ENCODE peak calls at places on chromosomes 5 and 9, in seven cellular contexts. One of them, this sample, is unnamed.

GRCh38 chr5:181100121-181101015 is 30.6 kb downstream of the OR2V1 start:
- DNase-seq in GM23248: peak
- DNase-seq in left ventricle myocardium inferior: no peak
- DNase-seq in ovary: no peak
- DNase-seq in stomach: no peak
- DNase-seq in fibroblast of pulmonary artery: no peak
- DNase-seq in effector memory CD4-positive, alpha-beta T cell: no peak
- DNase-seq in this sample: no peak

GRCh38 chr9:115262952-115263351 is 145.0 kb upstream of the TNC start:
- DNase-seq in ovary: no peak
- DNase-seq in GM23248: peak
- DNase-seq in fibroblast of pulmonary artery: no peak
- DNase-seq in effector memory CD4-positive, alpha-beta T cell: no peak
- DNase-seq in stomach: no peak
- DNase-seq in left ventricle myocardium inferior: no peak
- DNase-seq in this sample: no peak

GRCh38 chr5:171494452-171495121 is 75.1 kb downstream of the FGF18 start:
- DNase-seq in left ventricle myocardium inferior: peak
- DNase-seq in effector memory CD4-positive, alpha-beta T cell: no peak
- DNase-seq in stomach: no peak
- DNase-seq in ovary: peak
- DNase-seq in GM23248: peak
- DNase-seq in fibroblast of pulmonary artery: peak
- DNase-seq in this sample: peak

GRCh38 chr9:95876595-95876994 is 1.1 kb downstream of the ERCC6L2 start:
- DNase-seq in ovary: no peak
- DNase-seq in GM23248: peak
- DNase-seq in left ventricle myocardium inferior: no peak
- DNase-seq in fibroblast of pulmonary artery: no peak
- DNase-seq in stomach: no peak
- DNase-seq in effector memory CD4-positive, alpha-beta T cell: no peak
- DNase-seq in this sample: no peak

GRCh38 chr5:149001154-149001553 is 61.7 kb downstream of the SH3TC2 start:
- DNase-seq in effector memory CD4-positive, alpha-beta T cell: no peak
- DNase-seq in left ventricle myocardium inferior: no peak
- DNase-seq in GM23248: no peak
- DNase-seq in stomach: no peak
- DNase-seq in ovary: no peak
- DNase-seq in fibroblast of pulmonary artery: peak
- DNase-seq in this sample: no peak

GRCh38 chr9:123033864-123034598 is 564 bp downstream of the GPR21 start:
- DNase-seq in GM23248: no peak
- DNase-seq in stomach: no peak
- DNase-seq in fibroblast of pulmonary artery: no peak
- DNase-seq in effector memory CD4-positive, alpha-beta T cell: no peak
- DNase-seq in ovary: no peak
- DNase-seq in left ventricle myocardium inferior: no peak
- DNase-seq in this sample: no peak

GRCh38 chr5:66658516-66658915 is 62.3 kb downstream of the MAST4 start:
- DNase-seq in ovary: no peak
- DNase-seq in stomach: no peak
- DNase-seq in GM23248: no peak
- DNase-seq in fibroblast of pulmonary artery: no peak
- DNase-seq in effector memory CD4-positive, alpha-beta T cell: no peak
- DNase-seq in left ventricle myocardium inferior: no peak
- DNase-seq in this sample: no peak

GRCh38 chr9:112074250-112075008 is 100.7 kb downstream of the SUSD1 start:
- DNase-seq in GM23248: peak
- DNase-seq in effector memory CD4-positive, alpha-beta T cell: peak
- DNase-seq in left ventricle myocardium inferior: peak
- DNase-seq in stomach: peak
- DNase-seq in fibroblast of pulmonary artery: peak
- DNase-seq in ovary: peak
- DNase-seq in this sample: peak

GRCh38 chr5:179304466-179304865 is 40.8 kb downstream of the ADAMTS2 start:
- DNase-seq in ovary: no peak
- DNase-seq in stomach: no peak
- DNase-seq in fibroblast of pulmonary artery: peak
- DNase-seq in effector memory CD4-positive, alpha-beta T cell: no peak
- DNase-seq in left ventricle myocardium inferior: no peak
- DNase-seq in GM23248: peak
- DNase-seq in this sample: no peak

GRCh38 chr5:180563994-180564393 is 27.3 kb downstream of the SCGB3A1 start:
- DNase-seq in effector memory CD4-positive, alpha-beta T cell: no peak
- DNase-seq in left ventricle myocardium inferior: no peak
- DNase-seq in fibroblast of pulmonary artery: no peak
- DNase-seq in ovary: no peak
- DNase-seq in GM23248: no peak
- DNase-seq in stomach: no peak
- DNase-seq in this sample: no peak

GRCh38 chr9:72952914-72953313 is at the start of gene ALDH1A1:
- DNase-seq in stomach: peak
- DNase-seq in left ventricle myocardium inferior: no peak
- DNase-seq in ovary: no peak
- DNase-seq in effector memory CD4-positive, alpha-beta T cell: no peak
- DNase-seq in fibroblast of pulmonary artery: no peak
- DNase-seq in GM23248: no peak
- DNase-seq in this sample: no peak

GRCh38 chr9:103245369-103245768 is 250.2 kb downstream of the CYLC2 start:
- DNase-seq in ovary: no peak
- DNase-seq in left ventricle myocardium inferior: no peak
- DNase-seq in effector memory CD4-positive, alpha-beta T cell: no peak
- DNase-seq in stomach: no peak
- DNase-seq in GM23248: no peak
- DNase-seq in fibroblast of pulmonary artery: no peak
- DNase-seq in this sample: no peak

GRCh38 chr9:29740518-29740917 is 2167.2 kb upstream of the C9orf72 start:
- DNase-seq in GM23248: no peak
- DNase-seq in left ventricle myocardium inferior: no peak
- DNase-seq in stomach: no peak
- DNase-seq in effector memory CD4-positive, alpha-beta T cell: no peak
- DNase-seq in ovary: no peak
- DNase-seq in fibroblast of pulmonary artery: peak
- DNase-seq in this sample: no peak

GRCh38 chr5:133612021-133612860 is at the start of gene FSTL4:
- DNase-seq in ovary: no peak
- DNase-seq in GM23248: no peak
- DNase-seq in fibroblast of pulmonary artery: no peak
- DNase-seq in stomach: peak
- DNase-seq in left ventricle myocardium inferior: no peak
- DNase-seq in effector memory CD4-positive, alpha-beta T cell: peak
- DNase-seq in this sample: no peak

GRCh38 chr5:153884266-153884957 is 154.3 kb downstream of the FAM114A2 start:
- DNase-seq in fibroblast of pulmonary artery: no peak
- DNase-seq in left ventricle myocardium inferior: no peak
- DNase-seq in stomach: no peak
- DNase-seq in GM23248: peak
- DNase-seq in effector memory CD4-positive, alpha-beta T cell: no peak
- DNase-seq in ovary: no peak
- DNase-seq in this sample: no peak

GRCh38 chr5:149605998-149606721 is 24.9 kb downstream of the ARHGEF37 start:
- DNase-seq in GM23248: peak
- DNase-seq in effector memory CD4-positive, alpha-beta T cell: no peak
- DNase-seq in left ventricle myocardium inferior: peak
- DNase-seq in stomach: peak
- DNase-seq in fibroblast of pulmonary artery: peak
- DNase-seq in ovary: no peak
- DNase-seq in this sample: peak

GRCh38 chr9:18477121-18477705 is 3.3 kb downstream of the ADAMTSL1 start:
- DNase-seq in left ventricle myocardium inferior: no peak
- DNase-seq in stomach: no peak
- DNase-seq in ovary: no peak
- DNase-seq in GM23248: peak
- DNase-seq in fibroblast of pulmonary artery: no peak
- DNase-seq in effector memory CD4-positive, alpha-beta T cell: no peak
- DNase-seq in this sample: no peak
- H3K4me3 ChIP-seq in left ventricle myocardium inferior: no peak
- H3K4me3 ChIP-seq in stomach: no peak
- H3K4me3 ChIP-seq in ovary: no peak
- H3K4me3 ChIP-seq in GM23248: peak
- H3K4me3 ChIP-seq in fibroblast of pulmonary artery: no peak
- H3K4me3 ChIP-seq in effector memory CD4-positive, alpha-beta T cell: no peak
- H3K4me3 ChIP-seq in this sample: no peak

GRCh38 chr5:84384604-84385575 is at the start of gene EDIL3:
- DNase-seq in effector memory CD4-positive, alpha-beta T cell: no peak
- DNase-seq in GM23248: peak
- DNase-seq in ovary: peak
- DNase-seq in left ventricle myocardium inferior: no peak
- DNase-seq in fibroblast of pulmonary artery: peak
- DNase-seq in stomach: no peak
- DNase-seq in this sample: no peak

GRCh38 chr5:84383816-84384603 is 670 bp downstream of the EDIL3 start:
- DNase-seq in fibroblast of pulmonary artery: peak
- DNase-seq in left ventricle myocardium inferior: no peak
- DNase-seq in GM23248: peak
- DNase-seq in effector memory CD4-positive, alpha-beta T cell: no peak
- DNase-seq in stomach: no peak
- DNase-seq in ovary: peak
- DNase-seq in this sample: no peak

GRCh38 chr5:84381501-84382362 is 2.9 kb downstream of the EDIL3 start:
- DNase-seq in ovary: no peak
- DNase-seq in effector memory CD4-positive, alpha-beta T cell: no peak
- DNase-seq in stomach: no peak
- DNase-seq in GM23248: peak
- DNase-seq in left ventricle myocardium inferior: no peak
- DNase-seq in fibroblast of pulmonary artery: peak
- DNase-seq in this sample: no peak

GRCh38 chr5:84383296-84383815 is 1.3 kb downstream of the EDIL3 start:
- DNase-seq in fibroblast of pulmonary artery: no peak
- DNase-seq in effector memory CD4-positive, alpha-beta T cell: no peak
- DNase-seq in left ventricle myocardium inferior: no peak
- DNase-seq in GM23248: peak
- DNase-seq in ovary: no peak
- DNase-seq in stomach: no peak
- DNase-seq in this sample: no peak

GRCh38 chr5:84382363-84383295 is 2.1 kb downstream of the EDIL3 start:
- DNase-seq in fibroblast of pulmonary artery: peak
- DNase-seq in GM23248: peak
- DNase-seq in left ventricle myocardium inferior: peak
- DNase-seq in ovary: peak
- DNase-seq in effector memory CD4-positive, alpha-beta T cell: no peak
- DNase-seq in stomach: no peak
- DNase-seq in this sample: no peak
- H3K4me3 ChIP-seq in fibroblast of pulmonary artery: peak
- H3K4me3 ChIP-seq in GM23248: peak
- H3K4me3 ChIP-seq in left ventricle myocardium inferior: peak
- H3K4me3 ChIP-seq in ovary: peak
- H3K4me3 ChIP-seq in effector memory CD4-positive, alpha-beta T cell: no peak
- H3K4me3 ChIP-seq in stomach: peak
- H3K4me3 ChIP-seq in this sample: peak

GRCh38 chr5:37720550-37720952 is 119.3 kb downstream of the GDNF start:
- DNase-seq in effector memory CD4-positive, alpha-beta T cell: no peak
- DNase-seq in ovary: no peak
- DNase-seq in GM23248: no peak
- DNase-seq in left ventricle myocardium inferior: no peak
- DNase-seq in fibroblast of pulmonary artery: no peak
- DNase-seq in stomach: no peak
- DNase-seq in this sample: no peak
- H3K4me3 ChIP-seq in effector memory CD4-positive, alpha-beta T cell: no peak
- H3K4me3 ChIP-seq in ovary: no peak
- H3K4me3 ChIP-seq in GM23248: no peak
- H3K4me3 ChIP-seq in left ventricle myocardium inferior: no peak
- H3K4me3 ChIP-seq in fibroblast of pulmonary artery: no peak
- H3K4me3 ChIP-seq in stomach: no peak
- H3K4me3 ChIP-seq in this sample: no peak

GRCh38 chr9:133607381-133607780 is 1.8 kb downstream of the FAM163B start:
- DNase-seq in effector memory CD4-positive, alpha-beta T cell: no peak
- DNase-seq in GM23248: no peak
- DNase-seq in left ventricle myocardium inferior: no peak
- DNase-seq in ovary: no peak
- DNase-seq in stomach: no peak
- DNase-seq in fibroblast of pulmonary artery: no peak
- DNase-seq in this sample: no peak

GRCh38 chr9:133607976-133608375 is 1.2 kb downstream of the FAM163B start:
- DNase-seq in GM23248: no peak
- DNase-seq in effector memory CD4-positive, alpha-beta T cell: no peak
- DNase-seq in ovary: no peak
- DNase-seq in fibroblast of pulmonary artery: no peak
- DNase-seq in left ventricle myocardium inferior: peak
- DNase-seq in stomach: no peak
- DNase-seq in this sample: no peak

GRCh38 chr9:133608382-133608781 is 807 bp downstream of the FAM163B start:
- DNase-seq in GM23248: no peak
- DNase-seq in left ventricle myocardium inferior: peak
- DNase-seq in stomach: no peak
- DNase-seq in effector memory CD4-positive, alpha-beta T cell: no peak
- DNase-seq in fibroblast of pulmonary artery: no peak
- DNase-seq in ovary: no peak
- DNase-seq in this sample: no peak

GRCh38 chr9:133609311-133610098 is at the start of gene FAM163B:
- DNase-seq in GM23248: peak
- DNase-seq in left ventricle myocardium inferior: peak
- DNase-seq in ovary: peak
- DNase-seq in stomach: no peak
- DNase-seq in fibroblast of pulmonary artery: peak
- DNase-seq in effector memory CD4-positive, alpha-beta T cell: no peak
- DNase-seq in this sample: no peak

DNA sequence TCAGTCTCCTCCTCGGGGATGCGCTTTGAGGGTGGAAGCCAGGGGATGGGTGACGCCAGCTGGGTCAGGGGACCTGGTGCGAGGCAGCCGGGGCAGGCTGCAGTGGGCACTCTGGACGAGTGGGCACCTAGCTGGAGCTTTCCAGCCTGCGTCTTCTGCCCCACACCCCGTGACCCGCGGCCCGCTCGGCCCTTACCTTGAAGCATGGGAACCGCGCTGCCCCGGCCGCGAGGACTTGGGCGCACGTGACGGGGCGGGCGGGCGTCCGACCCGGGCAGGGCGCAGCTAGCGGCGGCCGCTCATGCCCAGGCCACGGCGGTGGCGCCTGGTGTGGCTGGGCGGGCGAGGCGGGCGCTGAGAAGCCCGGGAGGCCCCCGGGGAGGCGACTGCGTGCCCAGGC is 308 bp downstream of the FAM163B start:
- DNase-seq in fibroblast of pulmonary artery: no peak
- DNase-seq in stomach: no peak
- DNase-seq in ovary: no peak
- DNase-seq in left ventricle myocardium inferior: no peak
- DNase-seq in GM23248: no peak
- DNase-seq in effector memory CD4-positive, alpha-beta T cell: no peak
- DNase-seq in this sample: no peak
- H3K4me3 ChIP-seq in fibroblast of pulmonary artery: no peak
- H3K4me3 ChIP-seq in stomach: no peak
- H3K4me3 ChIP-seq in ovary: no peak
- H3K4me3 ChIP-seq in left ventricle myocardium inferior: peak
- H3K4me3 ChIP-seq in GM23248: no peak
- H3K4me3 ChIP-seq in effector memory CD4-positive, alpha-beta T cell: no peak
- H3K4me3 ChIP-seq in this sample: no peak

DNA sequence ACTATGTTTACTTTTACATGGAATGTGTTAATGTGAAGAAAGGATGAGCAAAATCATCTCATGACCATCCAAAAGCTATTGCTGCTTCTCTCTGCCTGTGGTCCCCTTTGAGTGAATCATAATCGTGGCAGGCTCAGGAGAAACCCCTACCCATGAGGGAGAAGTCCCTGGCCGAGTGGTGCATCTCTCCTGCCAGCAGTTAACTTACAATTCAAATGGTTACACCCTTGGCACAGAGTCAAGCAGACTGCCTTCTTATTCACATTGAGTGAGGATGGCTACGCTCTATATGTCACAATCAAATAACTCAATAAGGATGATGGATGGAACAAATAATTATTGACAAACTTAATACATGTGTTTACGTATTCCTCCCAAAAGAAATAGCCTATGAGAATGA is 179.1 kb downstream of the FGF1 start:
- DNase-seq in effector memory CD4-positive, alpha-beta T cell: no peak
- DNase-seq in ovary: no peak
- DNase-seq in stomach: no peak
- DNase-seq in fibroblast of pulmonary artery: peak
- DNase-seq in GM23248: peak
- DNase-seq in left ventricle myocardium inferior: no peak
- DNase-seq in this sample: no peak
- H3K4me3 ChIP-seq in effector memory CD4-positive, alpha-beta T cell: no peak
- H3K4me3 ChIP-seq in ovary: no peak
- H3K4me3 ChIP-seq in stomach: no peak
- H3K4me3 ChIP-seq in fibroblast of pulmonary artery: no peak
- H3K4me3 ChIP-seq in GM23248: no peak
- H3K4me3 ChIP-seq in left ventricle myocardium inferior: no peak
- H3K4me3 ChIP-seq in this sample: no peak